ENCODE peak calls at places on chromosome 6, in seven cellular contexts. F is cardiac muscle cell; I is activated naive CD4-positive, alpha-beta T cell; Y is COR-L47; M is activated naive CD8-positive, alpha-beta T cell treated with anti-CD3 and anti-CD28 coated beads, Interleukin-2, amount 50 U/mL, for 16 hours; H is lower leg skin; B is memory B cell. O is an unnamed sample.

GRCh38 chr6:29708432-29709177 is 14.6 kb upstream of the HLA-F start:
- DNase-seq in F (no peak), I (peak), Y (no peak), M (no peak), H (no peak), B (no peak), O (peak)

GRCh38 chr6:30311669-30312068 is 15.1 kb upstream of the TRIM39 start:
- DNase-seq in F (no peak), I (no peak), Y (no peak), M (no peak), H (no peak), B (no peak), O (no peak)

GRCh38 chr6:137677714-137678113 is 183.5 kb upstream of the OLIG3 start:
- DNase-seq in F (peak), I (no peak), Y (no peak), M (no peak), H (no peak), B (no peak), O (no peak)

GRCh38 chr6:149079456-149079855 is 238.1 kb upstream of the TAB2 start:
- DNase-seq in F (no peak), I (no peak), Y (no peak), M (no peak), H (no peak), B (no peak), O (no peak)

GRCh38 chr6:149895702-149896310 is 2.1 kb downstream of the RAET1E start:
- DNase-seq in F (peak), I (peak), Y (peak), M (no peak), H (no peak), B (no peak), O (no peak)

GRCh38 chr6:89805814-89806371 is 13.7 kb downstream of the MDN1 start:
- DNase-seq in F (peak), I (no peak), Y (no peak), M (no peak), H (no peak), B (no peak), O (no peak)

GRCh38 chr6:146312606-146313005 is 231.0 kb upstream of the RAB32 start:
- DNase-seq in F (no peak), I (no peak), Y (no peak), M (no peak), H (no peak), B (no peak), O (no peak)

GRCh38 chr6:49497308-49497707 is 2.4 kb upstream of the GLYATL3 start:
- DNase-seq in F (no peak), I (no peak), Y (peak), M (no peak), H (no peak), B (no peak), O (no peak)

GRCh38 chr6:109242923-109243322 is 139.3 kb downstream of the CD164 start:
- DNase-seq in F (no peak), I (no peak), Y (no peak), M (no peak), H (no peak), B (no peak), O (no peak)

GRCh38 chr6:108476381-108476780 is 84.3 kb upstream of the FOXO3 start:
- DNase-seq in F (no peak), I (no peak), Y (peak), M (no peak), H (no peak), B (no peak), O (no peak)

GRCh38 chr6:141326925-141327324 is 805.8 kb upstream of the GJE1 start:
- DNase-seq in F (peak), I (no peak), Y (no peak), M (no peak), H (no peak), B (no peak), O (no peak)